ENCODE peak calls at places on chromosome X, in four cellular contexts. W is A549, B is neural progenitor cell, N is mesendoderm. A is an unnamed sample.

GRCh38 chrX:15745179-15745578 is 7.1 kb downstream of the CA5B start:
- DNase-seq in B (no peak), N (no peak), W (no peak), A (no peak)

GRCh38 chrX:50067435-50068292 is 133.1 kb downstream of the AKAP4 start:
- DNase-seq in B (peak), N (peak), W (peak), A (peak)

GRCh38 chrX:72048515-72049455 is 82.9 kb downstream of the RTL5 start:
- DNase-seq in B (no peak), W (no peak), N (no peak), A (no peak)

GRCh38 chrX:30141966-30142365 is 73.4 kb upstream of the MAGEB2 start:
- DNase-seq in B (peak), N (peak), W (peak), A (peak)

GRCh38 chrX:136711147-136711546 is 63.2 kb downstream of the CD40LG start:
- DNase-seq in B (peak), W (peak), N (peak), A (no peak)

GRCh38 chrX:138349351-138349750 is 362.2 kb downstream of the FGF13 start:
- DNase-seq in W (no peak), B (no peak), N (peak), A (no peak)

GRCh38 chrX:69321006-69321655 is 155.9 kb upstream of the PJA1 start:
- DNase-seq in W (no peak), B (no peak), N (no peak), A (no peak)

GRCh38 chrX:152927858-152928760 is 30.2 kb downstream of the ZNF185 start:
- DNase-seq in N (no peak), B (no peak), W (no peak), A (no peak)

GRCh38 chrX:83892433-83892832 is 31.5 kb downstream of the CYLC1 start:
- DNase-seq in N (no peak), W (no peak), B (no peak), A (no peak)

GRCh38 chrX:108735087-108735679 is 1.2 kb downstream of the IRS4 start:
- DNase-seq in N (peak), W (peak), B (peak), A (no peak)

GRCh38 chrX:100931218-100931924 is 2.7 kb upstream of the XKRX start:
- DNase-seq in N (no peak), B (no peak), W (no peak), A (no peak)

GRCh38 chrX:119067023-119067739 is 5.6 kb upstream of the CT47C1 start:
- DNase-seq in W (peak), B (peak), N (peak), A (peak)

GRCh38 chrX:47230136-47230868 is 2.5 kb upstream of the USP11 start:
- DNase-seq in N (no peak), B (no peak), W (no peak), A (no peak)

GRCh38 chrX:101693476-101693875 is 33.8 kb upstream of the ARMCX2 start:
- DNase-seq in W (no peak), B (no peak), N (no peak), A (no peak)

GRCh38 chrX:69501433-69501832 is 2.7 kb upstream of the NALF2 start:
- DNase-seq in N (peak), B (peak), W (no peak), A (no peak)

GRCh38 chrX:136147320-136147901 is at the start of gene FHL1:
- DNase-seq in B (peak), N (peak), W (peak), A (no peak)

GRCh38 chrX:133533249-133533648 is 118.0 kb upstream of the GPC4 start:
- DNase-seq in B (no peak), N (no peak), W (no peak), A (no peak)

GRCh38 chrX:119181491-119181890 is 53.9 kb upstream of the KIAA1210 start:
- DNase-seq in W (peak), B (peak), N (peak), A (no peak)

GRCh38 chrX:21946925-21947641 is 6.6 kb downstream of the SMS start:
- DNase-seq in B (peak), W (no peak), N (peak), A (peak)

GRCh38 chrX:40176979-40177430 is 79.2 kb upstream of the BCOR start:
- DNase-seq in B (peak), W (no peak), N (peak), A (no peak)

GRCh38 chrX:40177942-40178715 is 80.4 kb upstream of the BCOR start:
- DNase-seq in N (no peak), W (no peak), B (no peak), A (no peak)

GRCh38 chrX:40179333-40179732 is 81.6 kb upstream of the BCOR start:
- DNase-seq in N (no peak), B (peak), W (no peak), A (no peak)

GRCh38 chrX:40176256-40176978 is 78.7 kb upstream of the BCOR start:
- DNase-seq in B (peak), N (peak), W (peak), A (no peak)

DNA sequence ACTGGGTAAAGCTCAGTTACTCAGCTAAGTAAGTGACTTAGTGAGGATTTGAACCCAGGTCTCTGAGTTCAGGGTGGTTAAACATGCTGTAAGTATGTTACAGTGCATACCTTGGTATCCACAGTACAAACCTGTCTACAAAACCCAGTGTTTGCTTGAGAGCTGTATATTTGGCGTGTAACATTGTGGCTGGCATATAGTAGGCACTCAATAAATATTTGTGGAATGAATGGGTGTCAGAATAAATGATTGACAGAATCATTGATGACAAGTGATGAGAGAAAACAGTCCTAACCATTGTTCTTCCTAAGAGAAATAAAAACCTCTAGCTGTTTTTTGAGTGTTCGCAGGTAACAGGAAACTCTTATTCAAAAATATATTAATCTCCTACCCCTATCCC is 79.7 kb upstream of the BCOR start:
- DNase-seq in N (no peak), W (no peak), B (no peak), A (no peak)
- H3K4me2 ChIP-seq in N (no peak), W (peak), B (no peak), A (peak)

DNA sequence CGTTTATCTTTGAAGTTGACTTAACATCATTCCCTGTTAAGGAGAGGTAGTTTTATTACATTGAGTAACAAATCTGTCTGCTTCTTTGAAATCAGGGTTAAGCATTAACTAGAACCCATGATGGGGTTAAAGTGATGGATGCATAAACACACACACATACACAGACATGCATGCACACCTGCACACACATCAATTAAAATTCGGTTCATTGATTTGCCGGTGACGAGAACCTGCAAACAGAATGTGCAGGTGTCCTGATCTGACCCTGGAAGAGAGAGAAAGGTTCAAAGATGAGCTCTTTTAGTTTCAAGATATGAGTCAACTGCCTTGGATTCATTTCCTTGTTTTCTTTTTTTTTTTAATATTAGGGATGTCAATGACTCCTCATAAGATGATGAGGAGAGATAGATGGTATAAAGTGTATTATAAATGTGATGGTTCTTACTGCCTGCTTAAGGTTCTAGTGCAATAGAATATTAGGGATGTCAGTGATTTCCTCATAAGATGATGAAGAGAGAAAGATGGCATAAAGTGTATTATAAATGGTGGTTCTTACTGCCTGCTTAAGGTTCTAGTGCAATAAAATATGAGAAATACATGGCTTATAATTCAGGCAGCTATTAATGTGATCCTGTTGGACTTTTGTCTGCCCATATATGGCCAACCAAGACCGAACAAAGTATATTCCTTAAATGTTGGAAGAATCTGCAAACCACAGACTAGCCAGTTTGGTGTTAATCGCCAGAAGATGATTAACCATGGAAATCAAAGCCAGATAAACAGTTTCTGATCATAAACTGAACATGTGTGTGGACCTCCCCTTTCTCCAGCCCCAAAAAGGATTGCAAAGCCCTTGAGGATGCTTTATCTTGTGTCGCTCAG is 14.1 kb upstream of the CD99 start:
- DNase-seq in N (no peak), W (no peak), B (no peak), A (peak)
- H3K4me2 ChIP-seq in N (no peak), W (peak), B (no peak), A (peak)

DNA sequence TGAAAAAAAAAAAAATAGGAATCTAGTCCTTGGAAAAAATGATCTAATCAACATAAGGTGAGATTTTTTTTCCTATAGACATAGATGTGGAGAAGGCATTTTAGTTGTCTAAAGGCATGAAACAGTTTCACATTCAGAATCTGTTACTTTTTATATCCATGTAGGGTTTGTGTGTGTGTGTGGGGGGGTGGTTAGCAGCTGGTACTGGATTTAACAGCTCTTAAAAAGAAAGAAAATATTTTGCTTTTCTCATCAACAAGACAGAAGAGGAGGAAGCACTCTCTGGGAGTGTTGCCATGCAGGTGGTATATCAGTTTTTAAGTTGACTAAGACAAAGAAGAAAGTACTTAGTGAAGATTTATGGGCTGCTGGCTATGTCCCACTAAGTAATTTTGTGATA is 122.3 kb downstream of the VCX3B start:
- DNase-seq in N (no peak), W (no peak), B (no peak), A (no peak)
- H3K4me2 ChIP-seq in N (no peak), W (no peak), B (no peak), A (no peak)

GRCh38 chrX:125202486-125203378 is 116.9 kb upstream of the TEX13C start:
- DNase-seq in B (peak), W (no peak), N (peak), A (no peak)
- H3K4me2 ChIP-seq in B (peak), W (peak), N (peak), A (no peak)

DNA sequence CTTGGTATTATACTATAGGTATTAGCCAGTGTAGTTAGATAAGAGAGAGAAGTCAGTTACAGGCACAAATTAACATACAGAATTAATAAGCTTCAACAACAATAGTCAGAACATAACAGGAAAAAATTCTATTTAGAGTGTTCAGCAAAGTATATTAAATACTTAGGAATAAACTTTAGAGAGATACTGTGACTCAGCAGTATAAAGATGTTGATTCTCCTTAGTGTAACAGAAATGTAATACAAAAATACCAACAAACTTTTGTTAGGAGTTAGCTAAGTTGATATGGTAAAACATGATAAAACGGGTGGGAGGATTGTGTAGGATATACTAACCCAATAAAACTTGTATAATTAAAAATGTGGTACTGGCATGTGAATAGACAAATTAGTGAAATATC is 154.3 kb downstream of the DIPK2B start:
- DNase-seq in W (no peak), B (no peak), N (no peak), A (no peak)
- H3K4me2 ChIP-seq in W (no peak), B (no peak), N (no peak), A (no peak)

GRCh38 chrX:40004916-40005289 is 92.9 kb downstream of the BCOR start:
- DNase-seq in N (no peak), W (no peak), B (peak), A (no peak)
- H3K4me2 ChIP-seq in N (peak), W (no peak), B (peak), A (peak)